ENCODE peak calls at places on chromosomes 4 and X, in six cellular contexts. One of them, this sample, is unnamed.

GRCh38 chr4:5300275-5300674 is 249.0 kb downstream of the STK32B start:
- DNase-seq in HS-27A: no peak
- DNase-seq in stomach: no peak
- DNase-seq in fibroblast of the aortic adventitia: no peak
- DNase-seq in NCI-H1417: no peak
- DNase-seq in stimulated activated CD8-positive, alpha-beta memory T cell treated with anti-CD3 and anti-CD28 coated beads, Interleukin-2, amount 100 ng/mL, for 1 hour: no peak
- DNase-seq in this sample: no peak

GRCh38 chr4:40434126-40434692 is 99.1 kb downstream of the CHRNA9 start:
- DNase-seq in NCI-H1417: no peak
- DNase-seq in HS-27A: no peak
- DNase-seq in fibroblast of the aortic adventitia: no peak
- DNase-seq in stimulated activated CD8-positive, alpha-beta memory T cell treated with anti-CD3 and anti-CD28 coated beads, Interleukin-2, amount 100 ng/mL, for 1 hour: no peak
- DNase-seq in stomach: no peak
- DNase-seq in this sample: no peak

GRCh38 chrX:72029473-72030411 is 102.0 kb downstream of the RTL5 start:
- DNase-seq in HS-27A: peak
- DNase-seq in stomach: no peak
- DNase-seq in stimulated activated CD8-positive, alpha-beta memory T cell treated with anti-CD3 and anti-CD28 coated beads, Interleukin-2, amount 100 ng/mL, for 1 hour: no peak
- DNase-seq in fibroblast of the aortic adventitia: peak
- DNase-seq in NCI-H1417: no peak
- DNase-seq in this sample: no peak

GRCh38 chr4:11428161-11428700 is 463 bp downstream of the HS3ST1 start:
- DNase-seq in fibroblast of the aortic adventitia: no peak
- DNase-seq in stimulated activated CD8-positive, alpha-beta memory T cell treated with anti-CD3 and anti-CD28 coated beads, Interleukin-2, amount 100 ng/mL, for 1 hour: no peak
- DNase-seq in HS-27A: no peak
- DNase-seq in stomach: no peak
- DNase-seq in NCI-H1417: peak
- DNase-seq in this sample: peak

GRCh38 chr4:34953145-34953799 is 1291.0 kb downstream of the ARAP2 start:
- DNase-seq in NCI-H1417: no peak
- DNase-seq in HS-27A: no peak
- DNase-seq in fibroblast of the aortic adventitia: no peak
- DNase-seq in stomach: no peak
- DNase-seq in stimulated activated CD8-positive, alpha-beta memory T cell treated with anti-CD3 and anti-CD28 coated beads, Interleukin-2, amount 100 ng/mL, for 1 hour: no peak
- DNase-seq in this sample: no peak

GRCh38 chr4:38241541-38241940 is 281.3 kb downstream of the PTTG2 start:
- DNase-seq in HS-27A: no peak
- DNase-seq in fibroblast of the aortic adventitia: no peak
- DNase-seq in stimulated activated CD8-positive, alpha-beta memory T cell treated with anti-CD3 and anti-CD28 coated beads, Interleukin-2, amount 100 ng/mL, for 1 hour: no peak
- DNase-seq in stomach: no peak
- DNase-seq in NCI-H1417: no peak
- DNase-seq in this sample: no peak

GRCh38 chr4:53014368-53014767 is 152.3 kb downstream of the RASL11B start:
- DNase-seq in fibroblast of the aortic adventitia: no peak
- DNase-seq in stimulated activated CD8-positive, alpha-beta memory T cell treated with anti-CD3 and anti-CD28 coated beads, Interleukin-2, amount 100 ng/mL, for 1 hour: no peak
- DNase-seq in NCI-H1417: no peak
- DNase-seq in HS-27A: no peak
- DNase-seq in stomach: no peak
- DNase-seq in this sample: no peak

GRCh38 chr4:1309261-1310010 is 19.7 kb downstream of the MAEA start:
- DNase-seq in fibroblast of the aortic adventitia: peak
- DNase-seq in HS-27A: no peak
- DNase-seq in stimulated activated CD8-positive, alpha-beta memory T cell treated with anti-CD3 and anti-CD28 coated beads, Interleukin-2, amount 100 ng/mL, for 1 hour: peak
- DNase-seq in stomach: peak
- DNase-seq in NCI-H1417: no peak
- DNase-seq in this sample: no peak

GRCh38 chr4:172998527-172999469 is 169.8 kb upstream of the GALNT7 start:
- DNase-seq in HS-27A: no peak
- DNase-seq in stomach: no peak
- DNase-seq in stimulated activated CD8-positive, alpha-beta memory T cell treated with anti-CD3 and anti-CD28 coated beads, Interleukin-2, amount 100 ng/mL, for 1 hour: no peak
- DNase-seq in NCI-H1417: peak
- DNase-seq in fibroblast of the aortic adventitia: peak
- DNase-seq in this sample: no peak

GRCh38 chr4:2837904-2838496 is 5.6 kb upstream of the ADD1 start:
- DNase-seq in stimulated activated CD8-positive, alpha-beta memory T cell treated with anti-CD3 and anti-CD28 coated beads, Interleukin-2, amount 100 ng/mL, for 1 hour: peak
- DNase-seq in NCI-H1417: no peak
- DNase-seq in HS-27A: no peak
- DNase-seq in stomach: peak
- DNase-seq in fibroblast of the aortic adventitia: peak
- DNase-seq in this sample: no peak

GRCh38 chr4:176492648-176493302 is 173.0 kb downstream of the SPCS3 start:
- DNase-seq in stomach: no peak
- DNase-seq in stimulated activated CD8-positive, alpha-beta memory T cell treated with anti-CD3 and anti-CD28 coated beads, Interleukin-2, amount 100 ng/mL, for 1 hour: no peak
- DNase-seq in HS-27A: no peak
- DNase-seq in fibroblast of the aortic adventitia: peak
- DNase-seq in NCI-H1417: no peak
- DNase-seq in this sample: no peak

GRCh38 chr4:78616046-78616498 is 64.5 kb downstream of the ANXA3 start:
- DNase-seq in HS-27A: no peak
- DNase-seq in NCI-H1417: no peak
- DNase-seq in fibroblast of the aortic adventitia: peak
- DNase-seq in stimulated activated CD8-positive, alpha-beta memory T cell treated with anti-CD3 and anti-CD28 coated beads, Interleukin-2, amount 100 ng/mL, for 1 hour: no peak
- DNase-seq in stomach: no peak
- DNase-seq in this sample: no peak